ENCODE peak calls at places on chromosomes 4 and X, in six cellular contexts. One of them, this sample, is unnamed.

GRCh38 chrX:24235084-24235710 is 78.7 kb downstream of the SUPT20HL2 start:
- DNase-seq in HEK293T: no peak
- DNase-seq in A549: no peak
- DNase-seq in HepG2: no peak
- DNase-seq in K562: no peak
- DNase-seq in GM12878: no peak
- DNase-seq in this sample: no peak

GRCh38 chr4:16226816-16227461 is 668 bp upstream of the TAPT1 start:
- DNase-seq in HEK293T: peak
- DNase-seq in A549: no peak
- DNase-seq in HepG2: peak
- DNase-seq in K562: peak
- DNase-seq in GM12878: no peak
- DNase-seq in this sample: no peak

GRCh38 chrX:46250151-46250550 is 295.1 kb downstream of the ZNF674 start:
- DNase-seq in HEK293T: no peak
- DNase-seq in A549: no peak
- DNase-seq in HepG2: no peak
- DNase-seq in K562: no peak
- DNase-seq in GM12878: no peak
- DNase-seq in this sample: no peak

GRCh38 chr4:6377626-6378492 is 94.6 kb downstream of the PPP2R2C start:
- DNase-seq in HEK293T: no peak
- DNase-seq in A549: no peak
- DNase-seq in HepG2: no peak
- DNase-seq in K562: no peak
- DNase-seq in GM12878: no peak
- DNase-seq in this sample: no peak

GRCh38 chr4:143773998-143774898 is 73.8 kb upstream of the FREM3 start:
- DNase-seq in HEK293T: peak
- DNase-seq in A549: peak
- DNase-seq in HepG2: peak
- DNase-seq in K562: peak
- DNase-seq in GM12878: peak
- DNase-seq in this sample: peak

GRCh38 chr4:75484195-75484594 is 30.0 kb downstream of the RCHY1 start:
- DNase-seq in HEK293T: no peak
- DNase-seq in A549: no peak
- DNase-seq in HepG2: no peak
- DNase-seq in K562: no peak
- DNase-seq in GM12878: no peak
- DNase-seq in this sample: no peak

GRCh38 chr4:73777612-73778011 is 37.2 kb downstream of the CXCL8 start:
- DNase-seq in HEK293T: no peak
- DNase-seq in A549: no peak
- DNase-seq in HepG2: no peak
- DNase-seq in K562: no peak
- DNase-seq in GM12878: no peak
- DNase-seq in this sample: peak

GRCh38 chr4:105725623-105726022 is 17.0 kb downstream of the GSTCD start:
- DNase-seq in HEK293T: no peak
- DNase-seq in A549: no peak
- DNase-seq in HepG2: no peak
- DNase-seq in K562: no peak
- DNase-seq in GM12878: no peak
- DNase-seq in this sample: no peak

GRCh38 chr4:12965334-12965733 is 518.8 kb downstream of the RAB28 start:
- DNase-seq in HEK293T: no peak
- DNase-seq in A549: no peak
- DNase-seq in HepG2: no peak
- DNase-seq in K562: no peak
- DNase-seq in GM12878: no peak
- DNase-seq in this sample: no peak

GRCh38 chr4:121256887-121257426 is 92.8 kb upstream of the TNIP3 start:
- DNase-seq in HEK293T: no peak
- DNase-seq in A549: no peak
- DNase-seq in HepG2: no peak
- DNase-seq in K562: no peak
- DNase-seq in GM12878: no peak
- DNase-seq in this sample: no peak

GRCh38 chrX:80285131-80285773 is 135.0 kb upstream of the TENT5D start:
- DNase-seq in HEK293T: peak
- DNase-seq in A549: peak
- DNase-seq in HepG2: peak
- DNase-seq in K562: no peak
- DNase-seq in GM12878: no peak
- DNase-seq in this sample: peak

GRCh38 chrX:47587906-47588735 is 5.9 kb downstream of the TIMP1 start:
- DNase-seq in HEK293T: no peak
- DNase-seq in A549: no peak
- DNase-seq in HepG2: no peak
- DNase-seq in K562: no peak
- DNase-seq in GM12878: no peak
- DNase-seq in this sample: no peak

GRCh38 chr4:15771419-15772058 is 6.6 kb upstream of the CD38 start:
- DNase-seq in HEK293T: no peak
- DNase-seq in A549: no peak
- DNase-seq in HepG2: no peak
- DNase-seq in K562: no peak
- DNase-seq in GM12878: peak
- DNase-seq in this sample: no peak

GRCh38 chrX:143571521-143571920 is 54.2 kb upstream of the SPANXN3 start:
- DNase-seq in HEK293T: no peak
- DNase-seq in A549: no peak
- DNase-seq in HepG2: no peak
- DNase-seq in K562: no peak
- DNase-seq in GM12878: no peak
- DNase-seq in this sample: no peak

GRCh38 chr4:15378493-15378892 is 49.3 kb upstream of the C1QTNF7 start:
- DNase-seq in HEK293T: no peak
- DNase-seq in A549: no peak
- DNase-seq in HepG2: no peak
- DNase-seq in K562: no peak
- DNase-seq in GM12878: no peak
- DNase-seq in this sample: no peak

GRCh38 chrX:15146515-15146914 is 123.4 kb downstream of the ASB9 start:
- DNase-seq in HEK293T: peak
- DNase-seq in A549: no peak
- DNase-seq in HepG2: no peak
- DNase-seq in K562: peak
- DNase-seq in GM12878: no peak
- DNase-seq in this sample: no peak

GRCh38 chrX:121949041-121949760 is 901.8 kb downstream of the GLUD2 start:
- DNase-seq in HEK293T: no peak
- DNase-seq in A549: no peak
- DNase-seq in HepG2: no peak
- DNase-seq in K562: no peak
- DNase-seq in GM12878: no peak
- DNase-seq in this sample: no peak

GRCh38 chr4:2241410-2242353 is at the start of the genes HAUS3 and POLN:
- DNase-seq in HEK293T: peak
- DNase-seq in A549: peak
- DNase-seq in HepG2: peak
- DNase-seq in K562: peak
- DNase-seq in GM12878: peak
- DNase-seq in this sample: peak
- TF ChIP-seq BHLHE40 in HEK293T: no peak
- TF ChIP-seq BHLHE40 in A549: no peak
- TF ChIP-seq BHLHE40 in HepG2: no peak
- TF ChIP-seq BHLHE40 in K562: peak
- TF ChIP-seq BHLHE40 in GM12878: no peak
- TF ChIP-seq BHLHE40 in this sample: no peak

GRCh38 chrX:150546711-150547153 is 21.7 kb upstream of the MTM1 start:
- DNase-seq in HEK293T: no peak
- DNase-seq in A549: no peak
- DNase-seq in HepG2: no peak
- DNase-seq in K562: no peak
- DNase-seq in GM12878: no peak
- DNase-seq in this sample: no peak
- TF ChIP-seq BHLHE40 in HEK293T: no peak
- TF ChIP-seq BHLHE40 in A549: no peak
- TF ChIP-seq BHLHE40 in HepG2: no peak
- TF ChIP-seq BHLHE40 in K562: no peak
- TF ChIP-seq BHLHE40 in GM12878: no peak
- TF ChIP-seq BHLHE40 in this sample: no peak

DNA sequence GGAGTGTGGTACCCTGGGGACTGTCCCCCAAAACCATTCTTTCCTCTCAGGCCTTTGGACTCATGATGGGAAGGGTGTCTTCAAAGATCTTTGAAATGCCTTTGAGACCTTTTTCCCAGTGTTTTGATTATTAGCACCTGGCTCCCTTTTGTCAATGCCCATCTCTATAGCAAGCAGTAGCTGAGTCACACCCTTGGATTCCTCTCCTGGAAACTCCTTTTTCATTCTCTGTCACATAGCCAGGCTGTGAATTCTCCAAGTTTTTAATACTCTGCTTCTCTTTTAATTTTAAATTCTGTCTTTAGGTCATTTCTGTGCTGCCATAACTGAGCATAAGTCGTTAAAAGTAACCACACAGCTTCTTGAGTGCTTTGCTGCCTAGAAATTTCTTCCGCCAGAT is 29.7 kb downstream of the IL21 start:
- DNase-seq in HEK293T: no peak
- DNase-seq in A549: no peak
- DNase-seq in HepG2: no peak
- DNase-seq in K562: no peak
- DNase-seq in GM12878: no peak
- DNase-seq in this sample: peak
- TF ChIP-seq BHLHE40 in HEK293T: no peak
- TF ChIP-seq BHLHE40 in A549: no peak
- TF ChIP-seq BHLHE40 in HepG2: no peak
- TF ChIP-seq BHLHE40 in K562: no peak
- TF ChIP-seq BHLHE40 in GM12878: no peak
- TF ChIP-seq BHLHE40 in this sample: no peak

GRCh38 chrX:51463322-51463721 is 33.1 kb downstream of the NUDT11 start:
- DNase-seq in HEK293T: no peak
- DNase-seq in A549: no peak
- DNase-seq in HepG2: no peak
- DNase-seq in K562: no peak
- DNase-seq in GM12878: no peak
- DNase-seq in this sample: no peak

GRCh38 chrX:51456814-51457213 is 39.6 kb downstream of the NUDT11 start:
- DNase-seq in HEK293T: no peak
- DNase-seq in A549: no peak
- DNase-seq in HepG2: peak
- DNase-seq in K562: no peak
- DNase-seq in GM12878: no peak
- DNase-seq in this sample: no peak

GRCh38 chrX:51461053-51462050 is 35.0 kb downstream of the NUDT11 start:
- DNase-seq in HEK293T: peak
- DNase-seq in A549: peak
- DNase-seq in HepG2: peak
- DNase-seq in K562: peak
- DNase-seq in GM12878: no peak
- DNase-seq in this sample: peak

GRCh38 chrX:51456246-51456645 is 40.1 kb downstream of the NUDT11 start:
- DNase-seq in HEK293T: no peak
- DNase-seq in A549: no peak
- DNase-seq in HepG2: no peak
- DNase-seq in K562: no peak
- DNase-seq in GM12878: no peak
- DNase-seq in this sample: no peak

GRCh38 chrX:51459125-51459524 is 37.3 kb downstream of the NUDT11 start:
- DNase-seq in HEK293T: peak
- DNase-seq in A549: no peak
- DNase-seq in HepG2: peak
- DNase-seq in K562: no peak
- DNase-seq in GM12878: no peak
- DNase-seq in this sample: peak
- TF ChIP-seq BHLHE40 in HEK293T: no peak
- TF ChIP-seq BHLHE40 in A549: no peak
- TF ChIP-seq BHLHE40 in HepG2: no peak
- TF ChIP-seq BHLHE40 in K562: no peak
- TF ChIP-seq BHLHE40 in GM12878: no peak
- TF ChIP-seq BHLHE40 in this sample: no peak

GRCh38 chrX:113305496-113305895 is 464.9 kb upstream of the AMOT start:
- DNase-seq in HEK293T: no peak
- DNase-seq in A549: no peak
- DNase-seq in HepG2: no peak
- DNase-seq in K562: no peak
- DNase-seq in GM12878: no peak
- DNase-seq in this sample: peak
- TF ChIP-seq BHLHE40 in HEK293T: no peak
- TF ChIP-seq BHLHE40 in A549: no peak
- TF ChIP-seq BHLHE40 in HepG2: no peak
- TF ChIP-seq BHLHE40 in K562: no peak
- TF ChIP-seq BHLHE40 in GM12878: no peak
- TF ChIP-seq BHLHE40 in this sample: no peak

GRCh38 chr4:34615315-34615714 is 1629.0 kb downstream of the ARAP2 start:
- DNase-seq in HEK293T: no peak
- DNase-seq in A549: no peak
- DNase-seq in HepG2: no peak
- DNase-seq in K562: no peak
- DNase-seq in GM12878: no peak
- DNase-seq in this sample: no peak

GRCh38 chr4:34619531-34620109 is 1624.7 kb downstream of the ARAP2 start:
- DNase-seq in HEK293T: no peak
- DNase-seq in A549: no peak
- DNase-seq in HepG2: no peak
- DNase-seq in K562: no peak
- DNase-seq in GM12878: no peak
- DNase-seq in this sample: no peak
- TF ChIP-seq BHLHE40 in HEK293T: no peak
- TF ChIP-seq BHLHE40 in A549: no peak
- TF ChIP-seq BHLHE40 in HepG2: no peak
- TF ChIP-seq BHLHE40 in K562: no peak
- TF ChIP-seq BHLHE40 in GM12878: no peak
- TF ChIP-seq BHLHE40 in this sample: no peak